ENCODE peak calls at places on chromosomes 1 and 21, in five cellular contexts. J, M, N, O and U are unnamed samples.

GRCh38 chr1:15509586-15509985 is 14.4 kb downstream of the CASP9 start:
- DNase-seq in J (no peak), M (no peak), N (no peak), O (no peak), U (no peak)

GRCh38 chr1:8706995-8707396 is 110.4 kb downstream of the RERE start:
- DNase-seq in J (no peak), M (no peak), N (peak), O (no peak), U (no peak)

GRCh38 chr1:46516551-46516950 is 26.9 kb downstream of the DMBX1 start:
- DNase-seq in J (no peak), M (no peak), N (no peak), O (no peak), U (no peak)

GRCh38 chr21:41750051-41750450 is 16.8 kb downstream of the RIPK4 start:
- DNase-seq in J (no peak), M (no peak), N (no peak), O (no peak), U (no peak)

GRCh38 chr1:193417945-193418744 is 231.7 kb upstream of the B3GALT2 start:
- DNase-seq in J (no peak), M (no peak), N (no peak), O (no peak), U (no peak)

GRCh38 chr1:185284533-185285244 is 32.4 kb downstream of the IVNS1ABP start:
- DNase-seq in J (no peak), M (no peak), N (no peak), O (no peak), U (no peak)

GRCh38 chr1:65820983-65821382 is 28.3 kb downstream of the PDE4B start:
- DNase-seq in J (no peak), M (no peak), N (no peak), O (no peak), U (peak)

GRCh38 chr1:177257128-177257527 is 86.4 kb downstream of the BRINP2 start:
- DNase-seq in J (no peak), M (no peak), N (no peak), O (no peak), U (no peak)

GRCh38 chr1:32871364-32872188 is 864 bp upstream of the FNDC5 start:
- DNase-seq in J (no peak), M (no peak), N (peak), O (no peak), U (no peak)